ENCODE peak calls at places on chromosomes 7 and 10, in four cellular contexts. One of them, this sample, is unnamed.

GRCh38 chr7:1329966-1330915 is 97.6 kb downstream of the UNCX start:
- DNase-seq in RCC 7860: no peak
- DNase-seq in H54: no peak
- DNase-seq in posterior cingulate gyrus: no peak
- DNase-seq in this sample: no peak

GRCh38 chr10:92547676-92548075 is 26.2 kb downstream of the IDE start:
- DNase-seq in RCC 7860: no peak
- DNase-seq in H54: no peak
- DNase-seq in posterior cingulate gyrus: no peak
- DNase-seq in this sample: no peak

GRCh38 chr7:106768324-106768751 is 96.7 kb upstream of the PIK3CG start:
- DNase-seq in RCC 7860: peak
- DNase-seq in H54: no peak
- DNase-seq in posterior cingulate gyrus: no peak
- DNase-seq in this sample: peak

GRCh38 chr7:36018816-36019484 is 134.1 kb upstream of the EEPD1 start:
- DNase-seq in RCC 7860: no peak
- DNase-seq in H54: no peak
- DNase-seq in posterior cingulate gyrus: no peak
- DNase-seq in this sample: no peak

GRCh38 chr10:110919971-110920881 is 822 bp downstream of the SHOC2 start:
- DNase-seq in RCC 7860: no peak
- DNase-seq in H54: peak
- DNase-seq in posterior cingulate gyrus: peak
- DNase-seq in this sample: peak

GRCh38 chr10:30818854-30819253 is 189.3 kb upstream of the LYZL2 start:
- DNase-seq in RCC 7860: no peak
- DNase-seq in H54: no peak
- DNase-seq in posterior cingulate gyrus: no peak
- DNase-seq in this sample: no peak

GRCh38 chr7:71982847-71983246 is 429.3 kb downstream of the CALN1 start:
- DNase-seq in RCC 7860: no peak
- DNase-seq in H54: no peak
- DNase-seq in posterior cingulate gyrus: no peak
- DNase-seq in this sample: peak

GRCh38 chr10:95260909-95261552 is 29.8 kb downstream of the PDLIM1 start:
- DNase-seq in RCC 7860: peak
- DNase-seq in H54: peak
- DNase-seq in posterior cingulate gyrus: no peak
- DNase-seq in this sample: peak

GRCh38 chr10:69397972-69398371 is 18.7 kb downstream of the TACR2 start:
- DNase-seq in RCC 7860: no peak
- DNase-seq in H54: no peak
- DNase-seq in posterior cingulate gyrus: no peak
- DNase-seq in this sample: no peak

GRCh38 chr7:134784251-134785049 is 5.0 kb downstream of the CALD1 start:
- DNase-seq in RCC 7860: no peak
- DNase-seq in H54: no peak
- DNase-seq in posterior cingulate gyrus: no peak
- DNase-seq in this sample: no peak

GRCh38 chr7:92725161-92725925 is 111.0 kb downstream of the CDK6 start:
- DNase-seq in RCC 7860: no peak
- DNase-seq in H54: no peak
- DNase-seq in posterior cingulate gyrus: no peak
- DNase-seq in this sample: no peak

GRCh38 chr7:78924581-78924980 is 528.9 kb downstream of the MAGI2 start:
- DNase-seq in RCC 7860: no peak
- DNase-seq in H54: no peak
- DNase-seq in posterior cingulate gyrus: no peak
- DNase-seq in this sample: no peak

GRCh38 chr7:44286182-44286617 is 39.2 kb downstream of the CAMK2B start:
- DNase-seq in RCC 7860: no peak
- DNase-seq in H54: no peak
- DNase-seq in posterior cingulate gyrus: peak
- DNase-seq in this sample: no peak

GRCh38 chr10:59025981-59026730 is 150.3 kb upstream of the PHYHIPL start:
- DNase-seq in RCC 7860: no peak
- DNase-seq in H54: no peak
- DNase-seq in posterior cingulate gyrus: no peak
- DNase-seq in this sample: no peak

GRCh38 chr7:106448992-106449859 is 164.4 kb upstream of the NAMPT start:
- DNase-seq in RCC 7860: no peak
- DNase-seq in H54: no peak
- DNase-seq in posterior cingulate gyrus: no peak
- DNase-seq in this sample: no peak

GRCh38 chr7:107582906-107583305 is 2.9 kb downstream of the BCAP29 start:
- DNase-seq in RCC 7860: no peak
- DNase-seq in H54: no peak
- DNase-seq in posterior cingulate gyrus: no peak
- DNase-seq in this sample: no peak

GRCh38 chr7:23129036-23129435 is 23.5 kb downstream of the KLHL7 start:
- DNase-seq in RCC 7860: no peak
- DNase-seq in H54: no peak
- DNase-seq in posterior cingulate gyrus: no peak
- DNase-seq in this sample: no peak

GRCh38 chr7:113404245-113404644 is 285.9 kb upstream of the SMIM30 start:
- DNase-seq in RCC 7860: no peak
- DNase-seq in H54: no peak
- DNase-seq in posterior cingulate gyrus: no peak
- DNase-seq in this sample: peak

GRCh38 chr7:41774966-41775365 is 72.1 kb upstream of the INHBA start:
- DNase-seq in RCC 7860: no peak
- DNase-seq in H54: no peak
- DNase-seq in posterior cingulate gyrus: no peak
- DNase-seq in this sample: no peak

GRCh38 chr10:86389441-86390193 is 23.0 kb upstream of the GRID1 start:
- DNase-seq in RCC 7860: no peak
- DNase-seq in H54: no peak
- DNase-seq in posterior cingulate gyrus: no peak
- DNase-seq in this sample: peak

GRCh38 chr7:28272461-28272877 is 91.9 kb upstream of the JAZF1 start:
- DNase-seq in RCC 7860: no peak
- DNase-seq in H54: peak
- DNase-seq in posterior cingulate gyrus: peak
- DNase-seq in this sample: no peak

GRCh38 chr7:27098493-27099223 is 2.9 kb upstream of the HOXA1 start:
- DNase-seq in RCC 7860: peak
- DNase-seq in H54: no peak
- DNase-seq in posterior cingulate gyrus: no peak
- DNase-seq in this sample: no peak

GRCh38 chr7:49717547-49717946 is 55.9 kb upstream of the VWC2 start:
- DNase-seq in RCC 7860: no peak
- DNase-seq in H54: no peak
- DNase-seq in posterior cingulate gyrus: no peak
- DNase-seq in this sample: no peak

GRCh38 chr7:99004216-99004615 is 125.9 kb downstream of the TRRAP start:
- DNase-seq in RCC 7860: no peak
- DNase-seq in H54: no peak
- DNase-seq in posterior cingulate gyrus: no peak
- DNase-seq in this sample: no peak